ENCODE peak calls at places on chromosomes 3 and 15, in ten cellular contexts. T is suprapubic skin, X is breast epithelium, Q is ovary, Y is right lobe of liver, G is A549, P is IMR-90, E is transverse colon, J is NB4, O is gastrocnemius medialis. W is an unnamed sample.

GRCh38 chr3:13110678-13111116 is 37.5 kb upstream of the IQSEC1 start:
- DNase-seq in T (peak), X (no peak), Q (no peak), Y (peak), G (no peak), P (no peak), E (peak), J (no peak), O (no peak), W (no peak)

GRCh38 chr15:62912808-62913207 is 129.7 kb upstream of the TPM1 start:
- DNase-seq in T (no peak), X (no peak), Q (no peak), Y (no peak), G (peak), P (no peak), E (no peak), J (no peak), O (no peak), W (no peak)

GRCh38 chr15:47523669-47524068 is 193.6 kb upstream of the SEMA6D start:
- DNase-seq in T (no peak), X (no peak), Q (no peak), Y (no peak), G (no peak), P (peak), E (no peak), J (peak), O (no peak), W (no peak)

GRCh38 chr3:151198849-151199248 is 4.2 kb downstream of the GPR171 start:
- DNase-seq in T (no peak), X (no peak), Q (no peak), Y (no peak), G (no peak), P (no peak), E (no peak), J (no peak), O (no peak), W (no peak)

GRCh38 chr3:112126501-112126900 is 6.5 kb downstream of the GCSAM start:
- DNase-seq in T (no peak), X (no peak), Q (no peak), Y (no peak), G (no peak), P (peak), E (no peak), J (no peak), O (no peak), W (no peak)

GRCh38 chr15:93252780-93253179 is 163.8 kb upstream of the RGMA start:
- DNase-seq in T (no peak), X (no peak), Q (no peak), Y (no peak), G (no peak), P (no peak), E (no peak), J (no peak), O (no peak), W (no peak)

GRCh38 chr15:100958326-100959065 is 39.3 kb downstream of the LRRK1 start:
- DNase-seq in T (no peak), X (no peak), Q (no peak), Y (no peak), G (peak), P (peak), E (no peak), J (no peak), O (no peak), W (no peak)

GRCh38 chr3:193852901-193853300 is 259.9 kb downstream of the OPA1 start:
- DNase-seq in T (no peak), X (no peak), Q (no peak), Y (no peak), G (no peak), P (no peak), E (no peak), J (no peak), O (no peak), W (no peak)

GRCh38 chr3:66427951-66428350 is 72.9 kb downstream of the LRIG1 start:
- DNase-seq in T (no peak), X (no peak), Q (no peak), Y (no peak), G (no peak), P (no peak), E (no peak), J (no peak), O (no peak), W (peak)

GRCh38 chr3:138433892-138434275 is 532 bp upstream of the ESYT3 start:
- DNase-seq in T (no peak), X (no peak), Q (no peak), Y (no peak), G (no peak), P (no peak), E (no peak), J (no peak), O (no peak), W (no peak)

GRCh38 chr3:138437281-138437680 is 2.9 kb downstream of the ESYT3 start:
- DNase-seq in T (peak), X (no peak), Q (no peak), Y (no peak), G (no peak), P (no peak), E (no peak), J (no peak), O (no peak), W (no peak)

GRCh38 chr3:138434875-138435772 is 708 bp downstream of the ESYT3 start:
- DNase-seq in T (peak), X (no peak), Q (peak), Y (no peak), G (no peak), P (no peak), E (no peak), J (peak), O (no peak), W (peak)

GRCh38 chr3:138434276-138434874 is at the start of gene ESYT3:
- DNase-seq in T (peak), X (peak), Q (peak), Y (peak), G (peak), P (peak), E (peak), J (peak), O (peak), W (peak)

GRCh38 chr3:138435840-138436239 is 1.4 kb downstream of the ESYT3 start:
- DNase-seq in T (no peak), X (no peak), Q (no peak), Y (no peak), G (no peak), P (no peak), E (no peak), J (no peak), O (no peak), W (no peak)
- H3K4me3 ChIP-seq in T (peak), X (peak), Q (peak), Y (no peak), G (no peak), P (no peak), E (peak), J (no peak), O (peak), W (no peak)

GRCh38 chr3:157088506-157089454 is 71.2 kb downstream of the CCNL1 start:
- DNase-seq in T (peak), X (peak), Q (peak), Y (peak), G (peak), P (peak), E (peak), J (peak), O (peak), W (peak)
- TF ChIP-seq POLR2A in T (peak), X (peak), Q (peak), Y (peak), G (peak), P (peak), E (peak), J (no peak), O (peak), W (peak)

GRCh38 chr3:144491333-144491732 is 519.7 kb downstream of the DIPK2A start:
- DNase-seq in T (no peak), X (no peak), Q (no peak), Y (no peak), G (no peak), P (no peak), E (no peak), J (no peak), O (no peak), W (no peak)
- TF ChIP-seq CTCF in T (no peak), X (no peak), Q (no peak), Y (no peak), G (no peak), P (no peak), E (no peak), J (no peak), O (no peak), W (no peak)

DNA sequence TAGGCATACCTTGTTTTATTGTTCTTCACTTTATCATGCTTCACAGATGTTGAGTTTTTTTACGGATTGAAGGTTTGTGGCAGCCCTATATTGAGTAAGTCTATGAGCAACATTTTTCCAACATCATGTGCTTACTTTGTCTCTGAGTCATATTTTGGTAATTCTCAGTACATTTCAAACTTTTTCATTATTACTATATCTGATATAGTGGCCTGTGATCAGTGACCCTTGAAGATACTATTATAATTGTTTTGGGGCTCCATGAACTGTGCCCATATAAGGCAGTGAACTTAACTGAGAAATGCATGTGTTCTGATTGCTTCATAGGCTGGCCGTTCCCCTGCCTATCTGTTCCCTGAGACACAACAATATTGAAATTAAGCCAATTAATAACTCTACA is 42.8 kb upstream of the NSMCE3 start:
- DNase-seq in T (no peak), X (no peak), Q (no peak), Y (no peak), G (no peak), P (peak), E (no peak), J (no peak), O (no peak), W (no peak)
- H3K4me3 ChIP-seq in T (no peak), X (no peak), Q (no peak), Y (no peak), G (no peak), P (no peak), E (no peak), J (no peak), O (no peak), W (no peak)

DNA sequence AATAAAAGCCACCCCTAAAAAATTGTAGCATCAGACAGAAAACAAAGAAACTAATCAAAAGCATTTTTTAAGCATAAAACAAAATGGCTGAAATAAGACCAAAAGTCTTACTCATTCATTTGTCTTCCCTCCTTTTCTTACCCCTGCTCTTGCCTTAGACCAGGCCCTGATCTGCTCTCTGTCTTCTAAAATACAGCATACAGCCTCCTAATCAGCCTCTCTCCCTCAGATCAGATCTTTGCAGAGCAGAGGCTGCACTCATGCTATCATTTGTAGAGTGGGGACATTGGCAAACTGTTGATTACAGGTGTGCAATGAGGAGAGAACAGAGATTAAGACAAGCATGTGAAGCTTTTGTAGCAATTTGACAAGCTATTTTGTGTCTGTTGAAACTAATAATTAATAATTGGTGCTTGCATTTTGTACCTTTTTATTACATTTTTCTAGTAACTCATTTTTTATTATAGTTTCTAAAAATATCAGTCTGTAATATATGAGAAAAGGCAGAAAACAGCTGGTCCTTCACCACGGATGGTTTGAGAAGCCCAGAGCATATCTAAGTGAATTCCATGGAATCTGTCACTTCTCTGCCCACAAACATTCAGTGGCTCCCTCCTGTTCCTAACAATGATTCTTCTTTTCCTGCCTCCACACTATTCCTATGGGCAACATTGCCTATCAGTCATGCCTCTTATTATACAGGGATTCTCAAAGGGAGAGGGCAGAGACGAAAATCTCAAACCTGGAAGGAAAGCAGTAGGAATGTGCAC is 286.2 kb upstream of the STT3B start:
- DNase-seq in T (no peak), X (no peak), Q (no peak), Y (no peak), G (no peak), P (no peak), E (no peak), J (no peak), O (no peak), W (no peak)
- TF ChIP-seq POLR2A in T (no peak), X (no peak), Q (no peak), Y (no peak), G (no peak), P (no peak), E (no peak), J (no peak), O (no peak), W (no peak)

DNA sequence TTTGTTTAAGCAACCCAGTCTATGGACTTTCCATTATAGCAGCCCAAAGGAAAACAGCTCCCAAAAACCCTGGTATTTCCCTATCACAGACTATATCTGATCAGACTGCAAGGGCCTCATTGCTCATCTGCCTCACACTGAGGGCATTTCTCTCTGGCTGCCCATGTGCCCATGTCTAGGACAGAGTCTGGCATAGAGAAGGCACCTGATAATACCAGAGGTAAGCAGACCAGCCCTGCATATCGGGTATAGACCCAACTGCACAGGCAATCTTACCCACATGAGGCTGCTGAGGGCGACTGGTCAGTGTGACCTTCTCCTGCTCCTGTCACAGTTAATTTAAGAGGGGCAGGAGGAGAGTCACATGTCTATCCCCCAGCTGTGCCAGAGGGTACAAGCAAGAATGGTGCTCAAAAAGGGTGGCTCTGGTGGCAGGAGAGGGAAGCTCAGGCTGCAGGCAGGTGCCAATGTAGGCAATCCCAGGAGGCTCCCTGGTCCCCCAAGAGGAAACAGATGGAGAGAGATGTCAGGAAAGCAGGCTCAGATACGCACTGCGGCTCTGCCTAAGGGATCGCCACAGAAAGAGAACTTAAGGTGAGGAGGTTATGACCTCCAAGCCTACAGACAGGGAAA is 3.1 kb downstream of the CSRNP1 start:
- DNase-seq in T (no peak), X (no peak), Q (peak), Y (no peak), G (no peak), P (no peak), E (no peak), J (no peak), O (peak), W (no peak)
- TF ChIP-seq CTCF in T (no peak), X (peak), Q (no peak), Y (no peak), G (no peak), P (no peak), E (peak), J (no peak), O (no peak), W (peak)

DNA sequence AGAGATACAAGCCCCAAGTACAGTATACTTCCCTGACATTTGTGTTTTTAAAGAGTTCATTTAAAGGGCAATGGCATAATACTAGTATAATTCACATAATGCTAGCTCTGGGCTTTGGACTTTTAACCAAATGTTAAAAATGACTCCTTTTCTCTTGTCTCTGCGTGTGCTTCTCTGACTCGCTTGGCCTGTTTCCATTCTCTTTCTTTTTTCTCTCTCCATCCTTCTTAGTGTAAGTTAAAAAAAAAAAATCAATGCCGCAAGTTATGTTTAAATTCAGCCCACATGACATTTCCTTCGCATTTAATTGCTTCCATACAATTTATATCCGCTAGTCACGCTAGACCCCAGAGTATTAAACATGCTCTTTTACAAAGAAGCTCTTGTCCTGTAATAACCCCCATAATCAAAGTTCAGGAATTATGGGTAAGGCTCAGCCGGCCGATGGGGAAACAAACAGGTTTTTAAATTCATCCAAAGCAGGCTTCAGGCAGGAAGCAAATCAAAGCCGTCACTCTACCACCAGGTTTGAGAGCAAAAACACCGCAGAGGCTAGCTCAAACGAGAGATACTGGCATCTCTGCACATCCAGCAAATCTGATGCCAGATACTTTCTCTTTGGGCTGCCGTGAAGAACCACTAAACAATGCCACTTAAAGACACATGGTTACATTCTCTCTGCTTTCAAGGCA is 19.3 kb downstream of the WWTR1 start:
- DNase-seq in T (no peak), X (no peak), Q (no peak), Y (no peak), G (no peak), P (peak), E (no peak), J (no peak), O (no peak), W (no peak)
- H3K4me3 ChIP-seq in T (peak), X (peak), Q (peak), Y (no peak), G (no peak), P (peak), E (no peak), J (no peak), O (peak), W (no peak)

GRCh38 chr3:9749663-9750555 is at the start of gene OGG1:
- DNase-seq in T (peak), X (peak), Q (peak), Y (peak), G (peak), P (peak), E (peak), J (peak), O (peak), W (peak)
- TF ChIP-seq POLR2A in T (no peak), X (no peak), Q (peak), Y (peak), G (peak), P (peak), E (peak), J (peak), O (peak), W (no peak)

W was measured in thyroid gland.